ENCODE peak calls at places on chromosomes 1 and 21, in eight cellular contexts. L is left ventricle myocardium inferior, J is right cardiac atrium, Z is HCT116, A is neural progenitor cell, D is HFF-Myc, O is foreskin fibroblast, V is lower leg skin. G is an unnamed sample.

GRCh38 chr1:65478379-65479026 is 58.0 kb downstream of the LEPR start:
- DNase-seq in O (no peak), J (no peak), D (no peak), V (no peak), Z (no peak), A (no peak), L (no peak), G (peak; percentile 33)

GRCh38 chr1:64228181-64228957 is 24.9 kb downstream of the UBE2U start:
- DNase-seq in Z (no peak), O (peak; percentile 57), A (no peak), V (no peak), L (no peak), D (no peak), J (no peak), G (peak; percentile 84)

GRCh38 chr1:91929246-91929645 is 20.0 kb upstream of the BRDT start:
- DNase-seq in Z (no peak), A (peak; percentile 15), L (no peak), J (no peak), V (peak; percentile 75), D (no peak), O (no peak), G (no peak)

GRCh38 chr1:170318736-170319135 is 173.0 kb downstream of the NTMT2 start:
- DNase-seq in Z (no peak), O (no peak), L (no peak), J (no peak), V (no peak), D (no peak), A (no peak), G (peak; percentile 47)

GRCh38 chr1:206842851-206843250 is 22.6 kb upstream of the IL20 start:
- DNase-seq in V (no peak), L (no peak), D (no peak), A (peak; percentile 37), J (no peak), O (no peak), Z (no peak), G (no peak)

GRCh38 chr21:31576428-31576827 is 83.1 kb upstream of the SOD1 start:
- DNase-seq in L (no peak), O (no peak), D (no peak), J (peak; percentile 41), A (no peak), Z (no peak), V (no peak), G (peak; percentile 35)

GRCh38 chr1:51962486-51963356 is 27.8 kb downstream of the RAB3B start:
- DNase-seq in A (no peak), O (no peak), D (no peak), J (no peak), Z (no peak), L (no peak), V (no peak), G (no peak)

GRCh38 chr1:18440385-18441226 is 40.1 kb upstream of the KLHDC7A start:
- DNase-seq in Z (no peak), O (no peak), J (no peak), V (peak; percentile 56), D (no peak), L (no peak), A (no peak), G (no peak)

GRCh38 chr1:158999301-159000069 is 10.2 kb upstream of the IFI16 start:
- DNase-seq in D (peak; percentile 92), A (peak; percentile 90), V (peak; percentile 96), O (peak; percentile 96), L (peak; percentile 69), J (peak; percentile 86), Z (no peak), G (peak; percentile 91)

GRCh38 chr21:38993561-38993960 is 187.8 kb downstream of the ETS2 start:
- DNase-seq in L (no peak), O (peak; percentile 86), A (no peak), J (peak; percentile 68), D (peak; percentile 77), V (no peak), Z (peak; percentile 4), G (peak; percentile 85)

GRCh38 chr1:23436520-23437354 is 12.2 kb upstream of the TCEA3 start:
- DNase-seq in A (peak; percentile 68), Z (no peak), L (no peak), O (no peak), J (no peak), D (no peak), V (no peak), G (no peak)

GRCh38 chr1:31621872-31622730 is 4.6 kb downstream of the HCRTR1 start:
- DNase-seq in V (peak; percentile 78), O (no peak), Z (no peak), J (no peak), L (peak; percentile 45), A (no peak), D (no peak), G (no peak)

GRCh38 chr1:56135069-56135863 is 444.1 kb downstream of the PLPP3 start:
- DNase-seq in O (no peak), D (no peak), A (no peak), Z (no peak), V (no peak), L (no peak), J (no peak), G (peak; percentile 39)

GRCh38 chr1:30328100-30328370 is 395.4 kb downstream of the MATN1 start:
- DNase-seq in A (no peak), J (no peak), O (no peak), V (no peak), L (no peak), Z (no peak), D (no peak), G (no peak)

GRCh38 chr1:1357871-1358432 is 403 bp downstream of the MXRA8 start:
- DNase-seq in O (no peak), Z (no peak), V (no peak), J (no peak), D (no peak), L (no peak), A (no peak), G (peak; percentile 5)

GRCh38 chr1:234303231-234303630 is 70.0 kb upstream of the COA6 start:
- DNase-seq in Z (no peak), J (no peak), L (no peak), D (no peak), V (peak; percentile 56), O (no peak), A (no peak), G (no peak)

GRCh38 chr1:22841754-22842370 is 130.8 kb downstream of the LACTBL1 start:
- DNase-seq in Z (no peak), A (no peak), O (no peak), L (peak; percentile 57), D (no peak), J (peak; percentile 69), V (no peak), G (no peak)

GRCh38 chr21:28334407-28334806 is 658.3 kb downstream of the LTN1 start:
- DNase-seq in O (no peak), D (no peak), J (no peak), A (no peak), Z (no peak), V (no peak), L (no peak), G (no peak)

DNA sequence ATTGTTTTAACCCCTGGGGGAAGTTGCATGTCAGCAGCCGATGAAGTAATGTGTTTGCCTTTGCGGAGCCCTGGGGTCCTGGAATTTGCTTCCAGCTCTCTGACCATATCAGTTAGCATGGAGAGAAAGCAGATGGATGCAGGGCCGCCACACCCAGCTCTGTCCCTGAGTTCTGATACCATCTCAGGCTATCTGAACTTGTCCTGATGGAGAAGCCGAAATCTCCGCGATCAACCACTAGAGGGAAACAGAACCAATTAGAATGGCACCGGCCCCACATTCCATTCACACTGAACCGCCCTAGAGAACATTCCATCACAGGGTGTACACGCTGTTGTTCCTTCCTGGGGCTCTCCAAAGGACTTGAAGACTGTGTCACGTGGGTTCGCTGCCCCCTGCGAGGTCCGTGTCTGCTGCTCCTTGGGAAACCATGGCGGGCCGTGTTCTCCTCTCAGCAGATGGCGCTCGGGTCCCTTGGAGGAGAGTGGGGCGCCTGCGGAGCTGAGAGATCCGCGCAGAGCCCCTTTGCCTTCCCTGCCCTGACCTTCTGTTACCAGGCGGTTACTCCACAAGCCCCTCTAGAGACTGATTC is 75.4 kb downstream of the ABCA4 start:
- DNase-seq in O (peak; percentile 89), Z (peak; percentile 91), D (peak; percentile 86), V (peak; percentile 96), J (peak; percentile 93), A (peak; percentile 91), L (peak; percentile 91), G (peak; percentile 93)
- H3K4me3 ChIP-seq in O (peak overlapping the region; percentile 29), Z (no peak overlapping the region), D (no peak overlapping the region), V (no peak overlapping the region), J (peak overlapping the region; percentile 8), A (no peak overlapping the region), L (peak overlapping the region; percentile 48), G (no peak overlapping the region)

DNA sequence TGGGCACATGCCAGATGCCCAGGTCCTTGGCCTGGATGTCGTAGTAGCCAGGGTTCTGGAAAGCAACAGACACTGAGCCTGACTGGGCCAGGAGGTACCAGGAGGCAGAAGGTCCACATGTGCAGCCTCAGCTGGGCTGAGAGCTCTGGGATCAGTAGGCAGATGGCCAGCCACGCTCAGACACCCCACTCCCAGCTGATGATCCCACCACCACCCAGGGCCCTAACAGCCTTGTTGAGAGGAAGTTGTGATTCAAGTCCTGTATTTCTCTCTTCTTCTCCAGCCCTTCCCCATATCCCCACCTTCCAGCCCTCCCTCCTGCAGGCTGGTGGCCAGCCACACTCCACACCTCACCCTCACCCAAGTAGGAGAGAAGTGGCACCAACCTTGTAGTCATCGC is 4.0 kb downstream of the ITLN2 start:
- DNase-seq in O (no peak), D (no peak), J (no peak), L (no peak), Z (no peak), A (no peak), V (no peak), G (no peak)
- H3K4me3 ChIP-seq in O (no peak overlapping the region), D (no peak overlapping the region), J (no peak overlapping the region), L (no peak overlapping the region), Z (no peak overlapping the region), A (no peak overlapping the region), V (no peak overlapping the region), G (no peak overlapping the region)

GRCh38 chr1:210250665-210250997 is 18.0 kb downstream of the SERTAD4 start:
- DNase-seq in O (no peak), A (peak; percentile 82), L (no peak), J (peak; percentile 41), V (no peak), D (no peak), Z (no peak), G (no peak)

GRCh38 chr1:210254298-210254697 is 21.7 kb downstream of the SERTAD4 start:
- DNase-seq in Z (no peak), V (no peak), J (no peak), A (no peak), O (no peak), D (no peak), L (no peak), G (no peak)

GRCh38 chr1:210250998-210251679 is 18.5 kb downstream of the SERTAD4 start:
- DNase-seq in D (no peak), Z (peak; percentile 15), J (peak; percentile 63), O (no peak), V (no peak), A (peak; percentile 86), L (peak; percentile 40), G (peak; percentile 39)

GRCh38 chr1:210251680-210252490 is 19.3 kb downstream of the SERTAD4 start:
- DNase-seq in L (no peak), A (peak; percentile 62), J (peak; percentile 29), Z (no peak), V (no peak), D (no peak), O (no peak), G (no peak)

GRCh38 chr1:210252621-210253041 is 20.0 kb downstream of the SERTAD4 start:
- DNase-seq in O (no peak), L (peak; percentile 58), J (peak; percentile 57), Z (no peak), D (no peak), A (peak; percentile 66), V (no peak), G (no peak)
- H3K4me3 ChIP-seq in O (no peak overlapping the region), L (peak overlapping the region; percentile 70), J (peak overlapping the region; percentile 6), Z (no peak overlapping the region), D (no peak overlapping the region), A (peak overlapping the region; percentile 61), V (no peak overlapping the region), G (no peak overlapping the region)

GRCh38 chr1:192807221-192807967 is 1.4 kb upstream of the RGS2 start:
- DNase-seq in Z (no peak), J (no peak), O (no peak), L (no peak), A (no peak), D (no peak), V (no peak), G (peak; percentile 68)
- H3K4me3 ChIP-seq in Z (peak overlapping the region; percentile 93), J (peak overlapping the region; percentile 87), O (no peak overlapping the region), L (peak overlapping the region; percentile 80), A (no peak overlapping the region), D (no peak overlapping the region), V (no peak overlapping the region), G (peak overlapping the region; percentile 85)